ENCODE peak calls at places on chromosomes 2 and 18, in nine cellular contexts. S is body of pancreas, A is GM12892, U is K562, X is spleen, J is uterus, C is sigmoid colon, Y is A549, L is ovary. K is an unnamed sample.
A peak's percentile ranks its signal among the peaks of the same experiment; 100 is the strongest.

GRCh38 chr18:51009071-51009470 is 20.9 kb upstream of the SMAD4 start:
- DNase-seq in S (no peak), A (no peak), U (no peak), X (no peak), J (no peak), C (no peak), Y (no peak), L (no peak), K (no peak)

GRCh38 chr18:24922491-24922890 is 429.5 kb downstream of the ZNF521 start:
- DNase-seq in S (no peak), A (no peak), U (no peak), X (no peak), J (no peak), C (no peak), Y (no peak), L (no peak), K (no peak)

GRCh38 chr2:196389670-196390069 is 218.3 kb upstream of the STK17B start:
- DNase-seq in S (no peak), A (no peak), U (no peak), X (no peak), J (no peak), C (no peak), Y (no peak), L (no peak), K (no peak)

GRCh38 chr18:8854550-8854949 is 149.2 kb downstream of the MTCL1 start:
- DNase-seq in S (no peak), A (no peak), U (no peak), X (no peak), J (no peak), C (no peak), Y (no peak), L (no peak), K (no peak)

GRCh38 chr2:157692768-157693167 is 64.1 kb upstream of the ACVR1C start:
- DNase-seq in S (no peak), A (no peak), U (no peak), X (no peak), J (no peak), C (no peak), Y (no peak), L (no peak), K (no peak)

GRCh38 chr2:178756843-178757242 is 50.4 kb downstream of the TTN start:
- DNase-seq in S (no peak), A (no peak), U (no peak), X (no peak), J (no peak), C (no peak), Y (no peak), L (no peak), K (no peak)

GRCh38 chr2:114442545-114442944 is at the start of gene DPP10:
- DNase-seq in S (peak; percentile 20), A (no peak), U (peak; percentile 7), X (no peak), J (no peak), C (no peak), Y (no peak), L (peak; percentile 17), K (peak; percentile 3)

GRCh38 chr2:48207201-48207641 is 300.9 kb upstream of the FBXO11 start:
- DNase-seq in S (no peak), A (no peak), U (no peak), X (no peak), J (no peak), C (no peak), Y (no peak), L (no peak), K (peak; percentile 48)

GRCh38 chr2:127421871-127422618 is 3.8 kb downstream of the PROC start:
- DNase-seq in S (no peak), A (no peak), U (no peak), X (no peak), J (no peak), C (peak; percentile 61), Y (no peak), L (no peak), K (no peak)

GRCh38 chr2:39623916-39624315 is 41.8 kb upstream of the TMEM178A start:
- DNase-seq in S (no peak), A (no peak), U (no peak), X (no peak), J (no peak), C (no peak), Y (no peak), L (no peak), K (no peak)

GRCh38 chr18:24869285-24869684 is 408.8 kb downstream of the HRH4 start:
- DNase-seq in S (no peak), A (no peak), U (no peak), X (no peak), J (no peak), C (no peak), Y (no peak), L (no peak), K (no peak)

DNA sequence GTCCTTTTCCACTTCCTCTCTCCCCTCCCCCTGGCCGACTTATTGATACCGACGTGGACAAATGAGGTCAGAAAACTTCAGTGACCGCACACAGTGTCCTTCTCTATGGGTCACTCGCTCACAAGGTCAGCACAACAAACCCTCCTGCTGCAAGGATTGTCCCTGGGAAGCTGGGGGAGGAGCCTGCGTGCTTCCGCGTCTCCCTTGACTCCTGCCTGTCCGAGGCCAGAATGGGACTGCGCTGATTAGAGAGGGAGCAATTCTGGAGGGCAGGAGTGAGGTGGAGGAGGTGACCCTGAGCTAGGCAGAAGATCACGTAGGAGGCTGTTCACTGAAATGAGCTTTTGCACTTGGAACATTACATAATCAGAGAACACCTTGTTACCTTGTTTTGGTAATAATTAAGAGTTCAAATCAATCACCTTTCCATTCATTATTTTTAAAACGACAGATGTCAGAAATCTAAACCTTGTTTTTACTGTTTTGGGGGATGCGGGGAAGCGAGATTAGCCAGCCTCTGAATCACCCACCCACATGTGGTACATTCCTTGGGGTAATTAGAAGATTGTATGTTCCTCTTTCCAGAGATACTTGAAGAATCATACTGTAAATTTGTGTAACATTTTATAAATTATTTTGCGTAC is 70.6 kb downstream of the CTAGE1 start:
- DNase-seq in S (peak; percentile 74), A (no peak), U (no peak), X (peak; percentile 88), J (peak; percentile 82), C (peak; percentile 71), Y (no peak), L (peak; percentile 77), K (no peak)
- TF ChIP-seq POLR2A in S (peak; percentile 43), A (no peak), U (no peak), X (peak; percentile 81), J (peak; percentile 24), C (peak; percentile 34), Y (no peak), L (peak; percentile 51), K (no peak)

DNA sequence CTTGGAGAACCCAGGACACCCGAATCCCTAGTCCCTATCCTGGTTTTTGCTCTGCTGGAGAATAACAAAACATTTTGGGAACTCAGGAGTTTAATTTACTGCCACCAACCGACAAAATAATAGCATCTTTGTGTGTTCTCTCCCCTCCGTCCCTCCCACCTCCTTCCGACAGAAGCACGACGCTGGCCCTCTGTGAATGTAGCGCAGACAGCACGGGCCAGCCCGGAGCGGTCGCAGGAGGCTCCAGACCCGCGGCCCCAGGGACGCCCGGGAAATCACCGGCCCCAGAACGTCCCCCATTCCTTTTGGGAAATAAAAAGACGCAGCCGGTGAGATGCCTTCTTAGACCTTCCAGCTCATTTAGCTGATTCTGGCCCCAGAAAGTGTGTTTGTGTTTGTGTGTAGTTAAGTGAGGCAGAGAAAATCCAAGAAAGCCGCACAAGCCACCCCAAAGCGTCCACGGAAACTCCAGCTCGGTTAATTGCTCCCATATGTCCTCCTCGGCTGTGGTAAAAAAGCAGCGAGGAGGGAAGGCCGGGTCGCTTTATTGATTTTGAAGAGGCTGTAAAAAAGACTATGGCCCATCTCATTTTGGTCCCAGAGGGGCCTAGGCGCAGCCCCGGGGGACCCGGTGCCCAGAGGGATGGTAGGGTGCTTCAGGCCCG is 577 bp upstream of the TANC1 start:
- DNase-seq in S (peak; percentile 61), A (no peak), U (no peak), X (no peak), J (peak; percentile 56), C (peak; percentile 76), Y (no peak), L (peak; percentile 60), K (peak; percentile 45)
- TF ChIP-seq POLR2A in S (no peak), A (no peak), U (no peak), X (no peak), J (no peak), C (no peak), Y (no peak), L (no peak), K (no peak)

GRCh38 chr2:73253901-73254300 is 19.8 kb downstream of the CCT7 start:
- DNase-seq in S (peak; percentile 32), A (no peak), U (no peak), X (no peak), J (no peak), C (no peak), Y (no peak), L (no peak), K (no peak)
- TF ChIP-seq POLR2A in S (no peak), A (no peak), U (peak; percentile 17), X (no peak), J (no peak), C (no peak), Y (no peak), L (no peak), K (no peak)

GRCh38 chr2:105405291-105405690 is 6.4 kb upstream of the FHL2 start:
- DNase-seq in S (no peak), A (no peak), U (no peak), X (no peak), J (no peak), C (no peak), Y (no peak), L (no peak), K (no peak)

GRCh38 chr2:105403241-105403784 is 4.5 kb upstream of the FHL2 start:
- DNase-seq in S (no peak), A (no peak), U (no peak), X (no peak), J (no peak), C (no peak), Y (no peak), L (peak; percentile 17), K (no peak)

GRCh38 chr2:105404736-105405135 is 5.9 kb upstream of the FHL2 start:
- DNase-seq in S (no peak), A (no peak), U (no peak), X (no peak), J (no peak), C (no peak), Y (no peak), L (no peak), K (no peak)

GRCh38 chr2:105402809-105403208 is 4.0 kb upstream of the FHL2 start:
- DNase-seq in S (no peak), A (no peak), U (no peak), X (no peak), J (no peak), C (no peak), Y (no peak), L (no peak), K (no peak)

DNA sequence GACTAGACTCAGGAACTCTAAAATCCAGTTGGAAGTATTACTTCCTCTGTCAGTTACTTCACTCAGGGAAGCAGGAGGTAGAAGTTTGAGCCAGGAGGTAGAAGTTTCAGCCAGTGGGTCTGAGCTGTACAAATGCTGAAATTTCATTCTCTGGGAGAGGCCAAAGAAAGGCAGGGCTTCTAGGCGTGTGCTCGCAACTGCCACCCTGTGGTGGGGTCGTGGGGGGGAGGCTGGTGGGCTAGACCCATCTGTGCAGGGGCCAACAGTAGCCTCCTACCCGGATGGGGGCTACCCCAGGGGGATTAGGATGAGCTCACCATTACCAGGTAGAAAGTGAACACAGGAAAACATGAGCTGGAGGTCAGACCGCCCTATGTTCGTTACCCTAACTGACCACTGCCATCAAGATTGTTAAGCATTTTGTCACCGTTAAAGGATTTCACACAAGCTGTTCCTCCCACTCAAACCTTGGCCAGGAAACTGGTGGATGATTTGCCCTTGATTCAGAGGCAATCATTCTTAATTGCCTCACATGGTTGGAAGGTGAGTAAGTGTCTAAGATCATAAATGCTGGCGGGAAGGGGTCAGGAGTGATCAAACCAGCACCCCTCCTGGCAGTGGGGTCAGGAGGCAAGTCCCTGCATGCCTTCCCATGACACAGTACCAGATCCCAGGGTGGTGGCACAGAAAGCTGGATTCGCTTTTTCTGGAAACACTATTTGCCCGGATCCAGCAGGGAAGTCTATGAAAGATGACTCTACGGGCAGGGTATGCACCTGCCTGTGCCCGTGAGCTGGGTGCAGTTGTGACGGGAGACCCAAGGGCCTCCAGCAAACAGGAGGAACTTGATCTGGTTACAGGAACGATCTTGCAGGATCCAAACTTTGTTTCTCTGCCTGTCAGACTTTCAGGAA is 5.2 kb upstream of the FHL2 start:
- DNase-seq in S (no peak), A (no peak), U (peak; percentile 47), X (no peak), J (peak; percentile 73), C (no peak), Y (peak; percentile 36), L (peak; percentile 51), K (no peak)
- TF ChIP-seq POLR2A in S (no peak), A (no peak), U (no peak), X (no peak), J (no peak), C (no peak), Y (no peak), L (no peak), K (no peak)

K was measured in erythroblast.